ENCODE peak calls at places on chromosomes 13 and 19, in nine cellular contexts. B is HCEC 1CT; H is stimulated activated CD4-positive, alpha-beta T cell treated with anti-CD3 and anti-CD28 coated beads, Interleukin-12 subunit alpha, Interleukin-12 subunit beta, amount 100 ng/mL, for 24 hours; F is HAP-1; M is amygdala; J is activated CD4-positive, alpha-beta T cell treated with anti-CD3 and anti-CD28 coated beads, Interleukin-2, amount 50 U/mL, for 1 hour; D is EL; R is pancreas; O is tibial nerve. C is an unnamed sample.

GRCh38 chr13:97433727-97434416 is at the start of gene RAP2A:
- DNase-seq in F (peak), B (peak), J (peak), H (peak), R (peak), O (peak), M (peak), D (peak), C (peak)

GRCh38 chr13:38395505-38395803 is 45.8 kb downstream of the UFM1 start:
- DNase-seq in D (no peak), H (no peak), F (peak), J (no peak), M (no peak), O (no peak), B (peak), R (no peak), C (no peak)

GRCh38 chr13:41520016-41520698 is 62.8 kb downstream of the RGCC start:
- DNase-seq in R (no peak), H (no peak), D (no peak), J (no peak), F (no peak), O (no peak), M (no peak), B (no peak), C (no peak)

GRCh38 chr19:18057557-18057956 is 29.2 kb downstream of the IL12RB1 start:
- DNase-seq in R (peak), H (no peak), D (no peak), B (no peak), O (peak), M (peak), F (no peak), J (no peak), C (peak)

GRCh38 chr13:67614013-67614412 is 383.9 kb upstream of the PCDH9 start:
- DNase-seq in M (no peak), R (no peak), H (no peak), B (no peak), J (no peak), D (no peak), O (no peak), F (no peak), C (no peak)

GRCh38 chr19:38831142-38831605 is 420 bp downstream of the ECH1 start:
- DNase-seq in B (peak), O (no peak), F (peak), D (peak), J (no peak), R (peak), M (peak), H (no peak), C (no peak)

GRCh38 chr13:36131215-36131930 is at the start of gene DCLK1:
- DNase-seq in D (peak), F (peak), O (peak), B (no peak), R (peak), J (no peak), M (peak), H (no peak), C (peak)

GRCh38 chr13:108948269-108948671 is 318.9 kb downstream of the MYO16 start:
- DNase-seq in F (no peak), R (no peak), O (no peak), J (no peak), H (no peak), M (no peak), B (no peak), D (no peak), C (no peak)

GRCh38 chr13:30133976-30134375 is 173.4 kb downstream of the KATNAL1 start:
- DNase-seq in B (no peak), H (no peak), J (no peak), F (no peak), D (no peak), R (no peak), O (no peak), M (peak), C (no peak)

GRCh38 chr13:83825676-83826075 is 56.6 kb downstream of the SLITRK1 start:
- DNase-seq in J (no peak), B (no peak), F (peak), D (no peak), O (no peak), H (no peak), R (no peak), M (peak), C (peak)

GRCh38 chr19:39110263-39110967 is 15.2 kb upstream of the PAK4 start:
- DNase-seq in M (peak), J (peak), R (peak), O (peak), F (peak), D (peak), B (no peak), H (peak), C (peak)

GRCh38 chr19:44587863-44588752 is 25.3 kb upstream of the IGSF23 start:
- DNase-seq in R (no peak), O (no peak), D (peak), F (peak), M (no peak), J (no peak), B (peak), H (no peak), C (no peak)

GRCh38 chr19:18499055-18499775 is 22.7 kb downstream of the ELL start:
- DNase-seq in O (no peak), F (no peak), H (no peak), M (no peak), J (no peak), D (no peak), R (no peak), B (no peak), C (no peak)

GRCh38 chr13:46354143-46355087 is 32.6 kb downstream of the RUBCNL start:
- DNase-seq in D (peak), R (no peak), B (peak), J (no peak), H (no peak), O (no peak), F (no peak), M (no peak), C (no peak)

GRCh38 chr19:38691938-38692457 is 44.5 kb downstream of the ACTN4 start:
- DNase-seq in D (peak), R (no peak), B (peak), F (no peak), H (no peak), O (no peak), M (no peak), J (no peak), C (no peak)

GRCh38 chr19:13699786-13700185 is 64.5 kb upstream of the MRI1 start:
- DNase-seq in F (no peak), H (no peak), B (no peak), J (no peak), R (no peak), O (no peak), D (no peak), M (no peak), C (no peak)

GRCh38 chr13:38394777-38395504 is 45.3 kb downstream of the UFM1 start:
- DNase-seq in M (no peak), O (no peak), H (no peak), R (no peak), D (peak), J (no peak), F (no peak), B (peak), C (no peak)

GRCh38 chr19:370641-371330 is 26.2 kb upstream of the MIER2 start:
- DNase-seq in J (no peak), F (no peak), R (no peak), D (no peak), O (no peak), B (no peak), M (no peak), H (no peak), C (no peak)

GRCh38 chr19:1074512-1075283 is 7.7 kb downstream of the ARHGAP45 start:
- DNase-seq in R (peak), J (peak), D (no peak), H (peak), M (peak), B (no peak), F (peak), O (peak), C (no peak)

GRCh38 chr13:108281941-108282340 is 12.4 kb downstream of the TNFSF13B start:
- DNase-seq in J (no peak), B (no peak), R (no peak), F (no peak), M (no peak), D (no peak), H (no peak), O (no peak), C (no peak)

GRCh38 chr13:98225036-98225940 is 48.2 kb upstream of the RNF113B start:
- DNase-seq in H (no peak), M (peak), J (no peak), F (no peak), O (no peak), B (no peak), R (no peak), D (no peak), C (peak)

GRCh38 chr19:4439243-4439642 is 18.4 kb downstream of the UBXN6 start:
- DNase-seq in R (no peak), M (peak), D (no peak), O (no peak), J (no peak), B (no peak), F (no peak), H (no peak), C (peak)

GRCh38 chr13:97810152-97810551 is 143.3 kb upstream of the IPO5 start:
- DNase-seq in R (no peak), H (no peak), D (peak), F (no peak), M (peak), O (no peak), B (no peak), J (no peak), C (no peak)

GRCh38 chr19:6056801-6057650 is 53.3 kb downstream of the RFX2 start:
- DNase-seq in M (peak), O (no peak), F (no peak), B (peak), J (peak), D (peak), H (no peak), R (peak), C (peak)

GRCh38 chr19:4445963-4446668 is 11.5 kb downstream of the UBXN6 start:
- DNase-seq in M (no peak), F (no peak), R (no peak), D (no peak), O (no peak), B (no peak), J (no peak), H (no peak), C (no peak)

GRCh38 chr13:112374271-112374670 is 1.9 kb upstream of the SPACA7 start:
- DNase-seq in D (no peak), R (no peak), F (no peak), J (no peak), H (no peak), O (no peak), B (no peak), M (no peak), C (no peak)

GRCh38 chr13:25190256-25190655 is 18.2 kb upstream of the AMER2 start:
- DNase-seq in J (no peak), B (no peak), M (no peak), F (no peak), D (no peak), R (no peak), H (no peak), O (no peak), C (no peak)

GRCh38 chr13:111652676-111653075 is 332.2 kb downstream of the TEX29 start:
- DNase-seq in D (no peak), J (no peak), F (no peak), R (no peak), B (no peak), O (no peak), H (no peak), M (no peak), C (no peak)

GRCh38 chr13:102856603-102857002 is 10.8 kb downstream of the ERCC5 start:
- DNase-seq in O (no peak), R (peak), H (no peak), B (no peak), J (no peak), F (no peak), D (no peak), M (no peak), C (no peak)

GRCh38 chr13:98798849-98799645 is 46.6 kb upstream of the SLC15A1 start:
- DNase-seq in H (no peak), F (no peak), R (no peak), O (no peak), M (no peak), J (no peak), B (peak), D (peak), C (no peak)

GRCh38 chr13:20127563-20128458 is 33.0 kb downstream of the GJA3 start:
- DNase-seq in M (peak), J (peak), O (no peak), R (peak), H (no peak), D (peak), B (peak), F (no peak), C (peak)

GRCh38 chr13:20993661-20994440 is 67.5 kb downstream of the LATS2 start:
- DNase-seq in D (peak), M (no peak), F (no peak), R (no peak), H (no peak), O (no peak), B (peak), J (no peak), C (no peak)

GRCh38 chr19:28293685-28294084 is 919.3 kb downstream of the UQCRFS1 start:
- DNase-seq in O (no peak), R (no peak), H (no peak), F (no peak), B (no peak), M (no peak), J (no peak), D (no peak), C (no peak)

C was measured in posterior cingulate gyrus.